ENCODE peak calls at places on chromosomes 11 and 22, in nine cellular contexts. C, E, A, I, D, N, T, G and Z are unnamed samples.

GRCh38 chr11:113506893-113507292 is 31.7 kb upstream of the DRD2 start:
- DNase-seq in T (no peak), I (no peak), N (no peak), C (no peak), E (no peak), D (no peak), A (no peak), G (no peak), Z (no peak)

GRCh38 chr11:79437274-79437980 is 3.4 kb downstream of the TENM4 start:
- DNase-seq in A (peak), I (no peak), C (peak), T (no peak), G (peak), E (peak), N (peak), D (no peak), Z (peak)

GRCh38 chr11:95884364-95884763 is 39.5 kb downstream of the MTMR2 start:
- DNase-seq in C (no peak), E (no peak), T (no peak), I (peak), D (peak), N (no peak), A (no peak), G (no peak), Z (no peak)

GRCh38 chr11:5349550-5349949 is 1.8 kb upstream of the OR51B6 start:
- DNase-seq in D (no peak), I (no peak), T (no peak), A (no peak), G (no peak), N (no peak), C (no peak), E (no peak), Z (no peak)

GRCh38 chr11:102448869-102449224 is 3.7 kb downstream of the TMEM123 start:
- DNase-seq in N (no peak), A (no peak), I (no peak), D (no peak), G (no peak), T (no peak), E (no peak), C (no peak), Z (no peak)

GRCh38 chr22:39215430-39216142 is 29.2 kb downstream of the PDGFB start:
- DNase-seq in I (peak), N (peak), C (peak), E (peak), G (no peak), D (no peak), T (peak), A (peak), Z (no peak)

GRCh38 chr11:61921446-61921845 is 4.1 kb upstream of the RAB3IL1 start:
- DNase-seq in N (no peak), E (no peak), C (no peak), I (no peak), D (no peak), A (no peak), T (no peak), G (no peak), Z (no peak)

GRCh38 chr11:859394-860131 is 16.9 kb downstream of the TSPAN4 start:
- DNase-seq in A (peak), G (peak), C (peak), E (peak), T (no peak), I (no peak), D (no peak), N (peak), Z (no peak)

GRCh38 chr11:33598426-33599069 is 102.1 kb downstream of the C11orf91 start:
- DNase-seq in G (peak), T (no peak), E (no peak), C (no peak), I (no peak), A (no peak), D (no peak), N (no peak), Z (no peak)

GRCh38 chr11:62909107-62909894 is 11.9 kb downstream of the CHRM1 start:
- DNase-seq in I (peak), C (peak), G (peak), E (peak), N (peak), D (no peak), A (peak), T (no peak), Z (peak)

GRCh38 chr22:18091916-18092526 is 14.2 kb downstream of the PEX26 start:
- DNase-seq in A (no peak), N (peak), T (peak), E (peak), G (no peak), I (peak), D (no peak), C (no peak), Z (no peak)

GRCh38 chr11:129861702-129862107 is 33.7 kb downstream of the NFRKB start:
- DNase-seq in N (no peak), G (no peak), T (no peak), I (peak), C (peak), D (peak), A (no peak), E (peak), Z (no peak)

GRCh38 chr11:95711162-95711944 is 78.2 kb downstream of the FAM76B start:
- DNase-seq in A (no peak), D (peak), N (no peak), C (no peak), G (no peak), T (no peak), E (no peak), I (no peak), Z (no peak)

GRCh38 chr11:23123766-23124165 is 263.5 kb upstream of the CCDC179 start:
- DNase-seq in E (no peak), I (peak), N (no peak), D (no peak), T (no peak), G (no peak), A (no peak), C (no peak), Z (no peak)

GRCh38 chr11:100753144-100753543 is 66.1 kb downstream of the ARHGAP42 start:
- DNase-seq in T (no peak), I (no peak), A (peak), C (no peak), G (no peak), N (no peak), D (no peak), E (no peak), Z (no peak)

GRCh38 chr11:71244116-71244815 is 8.1 kb downstream of the SHANK2 start:
- DNase-seq in T (no peak), A (no peak), E (no peak), D (peak), G (no peak), N (no peak), C (no peak), I (no peak), Z (no peak)